ENCODE peak calls at places on chromosomes 3 and 15, in four cellular contexts. R is stimulated activated CD4-positive, alpha-beta T cell treated with anti-CD3 and anti-CD28 coated beads, Interleukin-12 subunit alpha, Interleukin-12 subunit beta, amount 100 ng/mL, for 4 hours; J is putamen; W is mesothelial cell of epicardium. U is an unnamed sample.

GRCh38 chr3:71064288-71064975 is 519.1 kb downstream of the FOXP1 start:
- DNase-seq in R (peak; percentile 51), J (peak; percentile 61), W (peak; percentile 35), U (no peak)

GRCh38 chr3:189710620-189711388 is 79.6 kb downstream of the TP63 start:
- DNase-seq in R (no peak), J (no peak), W (no peak), U (no peak)

GRCh38 chr3:34570916-34571705 is 772.7 kb downstream of the PDCD6IP start:
- DNase-seq in R (no peak), J (no peak), W (no peak), U (no peak)

GRCh38 chr3:25780618-25781017 is 2.6 kb downstream of the NGLY1 start:
- DNase-seq in R (no peak), J (no peak), W (no peak), U (no peak)

GRCh38 chr15:51924146-51925068 is 47.2 kb downstream of the LEO1 start:
- DNase-seq in R (no peak), J (peak; percentile 81), W (no peak), U (no peak)

GRCh38 chr3:160152638-160153037 is 72.6 kb upstream of the C3orf80 start:
- DNase-seq in R (no peak), J (no peak), W (no peak), U (no peak)

GRCh38 chr3:112293368-112294321 is at the start of gene SLC9C1:
- DNase-seq in R (no peak), J (peak; percentile 76), W (no peak), U (no peak)

GRCh38 chr3:81549831-81550230 is 211.6 kb downstream of the GBE1 start:
- DNase-seq in R (no peak), J (no peak), W (no peak), U (no peak)

GRCh38 chr15:101248274-101248673 is 3.6 kb downstream of the CHSY1 start:
- DNase-seq in R (no peak), J (no peak), W (no peak), U (no peak)

GRCh38 chr3:128584412-128585020 is 66.1 kb downstream of the RPN1 start:
- DNase-seq in R (peak; percentile 22), J (peak; percentile 71), W (no peak), U (peak; percentile 62)

GRCh38 chr3:169456900-169457299 is 206.6 kb downstream of the MECOM start:
- DNase-seq in R (no peak), J (no peak), W (no peak), U (no peak)

GRCh38 chr3:147157629-147158028 is 248.7 kb downstream of the ZIC4 start:
- DNase-seq in R (no peak), J (no peak), W (no peak), U (no peak)

GRCh38 chr3:143786229-143787199 is 61.8 kb downstream of the SLC9A9 start:
- DNase-seq in R (no peak), J (no peak), W (no peak), U (no peak)

GRCh38 chr3:186775999-186776398 is 7.4 kb upstream of the EIF4A2 start:
- DNase-seq in R (no peak), J (no peak), W (no peak), U (no peak)

GRCh38 chr3:111903067-111903511 is 44.0 kb downstream of the PHLDB2 start:
- DNase-seq in R (no peak), J (no peak), W (no peak), U (no peak)

U was measured in T-helper 1 cell.